ENCODE peak calls at places on chromosomes 12 and 14, in five cellular contexts. X is NCI-H460; W is A549; D is CD8-positive, alpha-beta T cell; Y is effector memory CD4-positive, alpha-beta T cell. I is an unnamed sample.

GRCh38 chr14:42140831-42141279 is 534.2 kb downstream of the LRFN5 start:
- DNase-seq in X (peak; percentile 12), W (peak; percentile 4), D (no peak), Y (no peak), I (no peak)

GRCh38 chr12:17335487-17335886 is 729.5 kb upstream of the LMO3 start:
- DNase-seq in X (no peak), W (no peak), D (no peak), Y (no peak), I (no peak)

GRCh38 chr14:97298775-97299174 is 501.6 kb downstream of the VRK1 start:
- DNase-seq in X (no peak), W (no peak), D (no peak), Y (no peak), I (no peak)

GRCh38 chr12:54220092-54220557 is 31.3 kb upstream of the SMUG1 start:
- DNase-seq in X (peak; percentile 66), W (peak; percentile 61), D (peak; percentile 39), Y (peak; percentile 43), I (peak; percentile 60)

GRCh38 chr14:51511265-51511664 is 140.4 kb upstream of the FRMD6 start:
- DNase-seq in X (no peak), W (no peak), D (no peak), Y (no peak), I (no peak)

GRCh38 chr12:78157199-78157598 is 326.5 kb downstream of the NAV3 start:
- DNase-seq in X (no peak), W (no peak), D (no peak), Y (no peak), I (no peak)

GRCh38 chr12:47767197-47767724 is 5.8 kb upstream of the SLC48A1 start:
- DNase-seq in X (no peak), W (peak; percentile 48), D (peak; percentile 53), Y (peak; percentile 56), I (peak; percentile 68)

GRCh38 chr14:47208434-47208833 is 467.0 kb downstream of the MDGA2 start:
- DNase-seq in X (no peak), W (no peak), D (no peak), Y (no peak), I (no peak)

GRCh38 chr12:2384533-2385328 is 331.9 kb downstream of the CACNA1C start:
- DNase-seq in X (no peak), W (no peak), D (no peak), Y (no peak), I (no peak)

GRCh38 chr12:28569698-28570411 is 379.6 kb downstream of the CCDC91 start:
- DNase-seq in X (peak; percentile 77), W (peak; percentile 25), D (no peak), Y (no peak), I (no peak)

GRCh38 chr14:30621354-30621953 is 665 bp upstream of the SCFD1 start:
- DNase-seq in X (peak; percentile 9), W (no peak), D (no peak), Y (no peak), I (peak; percentile 22)

GRCh38 chr12:69714542-69714941 is 15.4 kb upstream of the BEST3 start:
- DNase-seq in X (no peak), W (no peak), D (no peak), Y (no peak), I (no peak)

GRCh38 chr12:49428652-49429549 is 61.6 kb downstream of the SPATS2 start:
- DNase-seq in X (no peak), W (peak; percentile 14), D (no peak), Y (no peak), I (peak; percentile 41)

GRCh38 chr14:21917699-21918436 is 244.2 kb upstream of the OR4E1 start:
- DNase-seq in X (peak; percentile 44), W (peak; percentile 43), D (peak; percentile 38), Y (peak; percentile 43), I (peak; percentile 62)

GRCh38 chr14:58815781-58816297 is 178.1 kb downstream of the DACT1 start:
- DNase-seq in X (no peak), W (no peak), D (no peak), Y (no peak), I (no peak)

I was measured in naive B cell.